ENCODE peak calls at places on chromosome 1, in five cellular contexts. N, X, U, M and D are unnamed samples. For H3K4me1, the result is how much of the 10 kb centered on the place peaks cover.

GRCh38 chr1:171741872-171742576 is at the start of gene VAMP4:
- DNase-seq in N (peak), X (peak), U (peak), M (peak), D (no peak)

GRCh38 chr1:229880271-229881170 is 186.5 kb upstream of the GALNT2 start:
- DNase-seq in N (no peak), X (no peak), U (no peak), M (no peak), D (peak)

GRCh38 chr1:94634977-94635416 is 93.4 kb upstream of the F3 start:
- DNase-seq in N (no peak), X (no peak), U (no peak), M (no peak), D (peak)

GRCh38 chr1:117534995-117535467 is 70.8 kb upstream of the TENT5C start:
- DNase-seq in N (peak), X (peak), U (peak), M (peak), D (no peak)

GRCh38 chr1:29379438-29380073 is 143.2 kb downstream of the PTPRU start:
- DNase-seq in N (peak), X (peak), U (no peak), M (no peak), D (peak)

GRCh38 chr1:25232866-25233784 is 823 bp upstream of the SYF2 start:
- DNase-seq in N (peak), X (peak), U (peak), M (peak), D (peak)

GRCh38 chr1:147389532-147390184 is 147.2 kb downstream of the CHD1L start:
- DNase-seq in N (peak), X (peak), U (no peak), M (no peak), D (no peak)

GRCh38 chr1:92749024-92749634 is 35.8 kb downstream of the EVI5 start:
- DNase-seq in N (peak), X (peak), U (no peak), M (peak), D (no peak)

GRCh38 chr1:119220980-119221379 is 80.5 kb upstream of the WARS2 start:
- DNase-seq in N (peak), X (no peak), U (no peak), M (no peak), D (no peak)

GRCh38 chr1:117967900-117968299 is 38.4 kb downstream of the WDR3 start:
- DNase-seq in N (peak), X (no peak), U (no peak), M (no peak), D (no peak)

GRCh38 chr1:89609781-89610456 is 23.0 kb upstream of the LRRC8C start:
- DNase-seq in N (no peak), X (peak), U (no peak), M (no peak), D (no peak)

GRCh38 chr1:39623053-39623452 is 16.4 kb downstream of the HEYL start:
- DNase-seq in N (no peak), X (no peak), U (no peak), M (no peak), D (no peak)

GRCh38 chr1:244545511-244545910 is 84.4 kb downstream of the CATSPERE start:
- DNase-seq in N (no peak), X (no peak), U (no peak), M (no peak), D (no peak)

GRCh38 chr1:229136817-229137216 is 134.1 kb upstream of the RAB4A start:
- DNase-seq in N (no peak), X (no peak), U (no peak), M (no peak), D (no peak)

GRCh38 chr1:226185153-226186036 is 1.1 kb downstream of the ACBD3 start:
- DNase-seq in N (peak), X (no peak), U (no peak), M (no peak), D (no peak)

GRCh38 chr1:42173961-42174715 is 9.6 kb upstream of the GUCA2A start:
- DNase-seq in N (peak), X (no peak), U (no peak), M (no peak), D (no peak)

GRCh38 chr1:206829875-206830274 is 35.5 kb upstream of the IL20 start:
- DNase-seq in N (no peak), X (no peak), U (no peak), M (no peak), D (no peak)

GRCh38 chr1:154434346-154435075 is 29.4 kb downstream of the IL6R start:
- DNase-seq in N (no peak), X (no peak), U (peak), M (peak), D (no peak)

GRCh38 chr1:193736507-193736906 is 550.1 kb upstream of the B3GALT2 start:
- DNase-seq in N (no peak), X (no peak), U (no peak), M (no peak), D (no peak)

GRCh38 chr1:237270338-237270737 is 228.4 kb downstream of the RYR2 start:
- DNase-seq in N (no peak), X (no peak), U (no peak), M (no peak), D (no peak)

GRCh38 chr1:198018529-198018928 is 101.4 kb downstream of the LHX9 start:
- DNase-seq in N (peak), X (no peak), U (no peak), M (no peak), D (no peak)

GRCh38 chr1:115320368-115320767 is 17.7 kb downstream of the NGF start:
- DNase-seq in N (no peak), X (no peak), U (no peak), M (no peak), D (no peak)

GRCh38 chr1:30412241-30413110 is 310.9 kb downstream of the MATN1 start:
- DNase-seq in N (no peak), X (no peak), U (no peak), M (peak), D (peak)

GRCh38 chr1:54499097-54500029 is 48.7 kb upstream of the ACOT11 start:
- DNase-seq in N (peak), X (no peak), U (peak), M (no peak), D (no peak)

GRCh38 chr1:2074944-2075740 is 24.9 kb downstream of the PRKCZ start:
- DNase-seq in N (peak), X (no peak), U (no peak), M (no peak), D (no peak)

GRCh38 chr1:10641976-10642375 is 154.5 kb downstream of the CASZ1 start:
- DNase-seq in N (no peak), X (no peak), U (no peak), M (no peak), D (no peak)

GRCh38 chr1:26432793-26433192 is 672 bp downstream of the DHDDS start:
- DNase-seq in N (no peak), X (no peak), U (no peak), M (no peak), D (no peak)

GRCh38 chr1:70142120-70142519 is 63.3 kb downstream of the LRRC40 start:
- DNase-seq in N (peak), X (no peak), U (no peak), M (no peak), D (no peak)

DNA sequence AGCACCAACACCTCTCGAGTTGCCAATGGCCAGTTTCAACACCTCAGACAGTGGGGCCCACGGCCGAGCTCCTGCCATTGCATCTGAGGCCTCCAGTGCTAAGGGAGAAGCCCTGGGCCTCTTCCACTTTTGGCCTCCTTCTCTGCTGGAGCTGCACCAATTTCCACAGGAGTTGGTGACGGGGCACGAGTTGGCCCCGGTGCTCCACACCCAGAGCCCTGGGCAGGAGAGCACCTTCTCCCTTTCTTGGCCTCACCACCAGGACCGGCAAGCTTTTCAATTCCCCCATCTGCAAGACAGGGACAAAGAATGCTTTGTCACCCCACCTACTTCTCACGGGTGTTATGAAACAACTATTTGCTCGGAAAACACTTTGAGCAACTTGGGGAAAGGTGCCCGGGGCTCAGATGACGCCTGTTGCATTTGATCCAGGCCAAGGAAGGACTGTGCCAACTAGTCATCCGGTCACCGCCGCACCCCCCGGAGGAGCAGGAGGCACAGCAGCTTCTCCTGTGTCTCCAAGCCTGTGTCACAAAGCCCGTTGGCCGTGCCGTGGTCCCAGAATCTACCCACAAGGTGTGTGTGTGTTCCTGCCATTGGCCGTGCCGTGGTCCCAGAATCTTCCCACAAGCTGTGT is 55.2 kb downstream of the TOMM20 start:
- DNase-seq in N (no peak), X (peak), U (no peak), M (peak), D (no peak)
- TF ChIP-seq POLR2A in N (no peak), X (peak), U (no peak), M (no peak), D (no peak)

GRCh38 chr1:18953656-18954259 is 2.7 kb downstream of the IFFO2 start:
- DNase-seq in N (no peak), X (no peak), U (no peak), M (no peak), D (no peak)
- H3K4me1 ChIP-seq in N (under half), X (half or more), U (under half), M (half or more), D (half or more)

DNA sequence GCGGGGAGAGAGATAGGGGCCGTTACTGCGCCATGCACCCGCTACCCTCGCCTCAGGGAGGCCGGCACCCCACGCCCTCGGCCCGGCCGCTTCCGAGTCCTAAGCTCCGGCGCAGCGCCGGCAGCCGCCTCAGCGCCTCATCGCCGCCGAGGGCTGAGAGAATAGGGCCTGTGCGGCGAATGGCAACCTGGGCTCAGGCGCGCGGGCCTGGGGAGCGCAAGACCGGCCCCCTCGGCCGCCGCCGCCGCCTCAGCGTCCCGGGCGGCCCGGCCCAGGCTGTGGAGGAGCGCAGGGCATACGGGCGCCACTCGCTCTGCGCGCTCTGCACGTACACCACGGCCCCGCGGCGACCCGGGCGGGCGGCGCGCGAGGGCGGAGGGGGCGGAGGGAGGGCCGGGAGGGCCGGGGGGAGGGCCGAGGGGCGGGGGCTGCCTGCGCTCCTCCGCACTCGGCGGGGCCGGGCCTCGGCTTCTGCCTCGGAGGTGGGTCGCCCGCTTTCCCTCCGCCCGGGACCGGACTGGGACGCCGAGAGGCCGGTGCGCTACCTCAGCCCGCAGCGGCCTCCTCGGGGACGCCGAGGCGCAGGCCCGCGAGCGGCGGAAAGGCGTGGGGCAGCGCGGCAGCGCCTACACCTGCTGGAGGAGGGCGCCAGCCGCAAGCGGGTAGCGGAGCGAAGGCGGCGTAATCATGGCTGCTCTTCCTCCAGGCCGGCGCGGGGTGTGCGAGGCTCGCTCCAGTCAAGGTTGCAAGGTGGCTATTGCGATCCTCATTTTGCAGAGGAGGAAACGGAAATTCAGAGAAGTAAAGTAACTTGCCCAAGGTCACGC is at the start of gene EGLN1:
- DNase-seq in N (peak), X (peak), U (peak), M (peak), D (peak)
- TF ChIP-seq POLR2A in N (peak), X (peak), U (peak), M (no peak), D (no peak)

DNA sequence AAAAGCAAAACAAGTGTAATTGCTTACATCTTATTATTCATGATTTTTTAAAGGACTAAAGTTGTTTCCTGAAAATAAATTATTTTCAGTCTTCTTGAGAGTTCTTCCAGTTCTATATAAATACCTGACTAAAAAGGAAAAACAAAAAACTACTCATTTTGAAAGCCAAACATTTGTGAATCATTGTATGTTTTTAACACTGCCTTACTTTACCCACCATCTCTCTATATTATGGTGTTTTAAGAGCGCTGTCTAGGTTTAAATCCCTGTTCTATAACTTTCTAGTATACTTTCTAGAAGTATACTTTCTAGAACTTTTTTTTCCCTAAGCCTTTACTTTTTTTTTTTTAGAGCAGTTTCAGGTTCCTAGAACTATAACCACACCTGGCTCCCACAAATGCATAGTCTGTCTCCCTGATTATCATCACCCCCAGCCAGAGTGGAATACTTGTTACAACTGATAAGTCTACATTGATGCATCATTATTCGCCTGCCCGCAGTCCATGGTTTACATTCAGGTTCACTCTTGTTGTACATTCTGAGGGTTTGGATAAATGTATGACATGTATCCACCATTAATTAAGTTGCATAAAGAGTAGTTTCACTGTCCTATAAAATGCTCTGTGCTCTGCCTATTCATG is 9.8 kb downstream of the RSBN1 start:
- DNase-seq in N (no peak), X (no peak), U (no peak), M (no peak), D (no peak)
- H3K4me1 ChIP-seq in N (under half), X (under half), U (under half), M (half or more), D (half or more)

DNA sequence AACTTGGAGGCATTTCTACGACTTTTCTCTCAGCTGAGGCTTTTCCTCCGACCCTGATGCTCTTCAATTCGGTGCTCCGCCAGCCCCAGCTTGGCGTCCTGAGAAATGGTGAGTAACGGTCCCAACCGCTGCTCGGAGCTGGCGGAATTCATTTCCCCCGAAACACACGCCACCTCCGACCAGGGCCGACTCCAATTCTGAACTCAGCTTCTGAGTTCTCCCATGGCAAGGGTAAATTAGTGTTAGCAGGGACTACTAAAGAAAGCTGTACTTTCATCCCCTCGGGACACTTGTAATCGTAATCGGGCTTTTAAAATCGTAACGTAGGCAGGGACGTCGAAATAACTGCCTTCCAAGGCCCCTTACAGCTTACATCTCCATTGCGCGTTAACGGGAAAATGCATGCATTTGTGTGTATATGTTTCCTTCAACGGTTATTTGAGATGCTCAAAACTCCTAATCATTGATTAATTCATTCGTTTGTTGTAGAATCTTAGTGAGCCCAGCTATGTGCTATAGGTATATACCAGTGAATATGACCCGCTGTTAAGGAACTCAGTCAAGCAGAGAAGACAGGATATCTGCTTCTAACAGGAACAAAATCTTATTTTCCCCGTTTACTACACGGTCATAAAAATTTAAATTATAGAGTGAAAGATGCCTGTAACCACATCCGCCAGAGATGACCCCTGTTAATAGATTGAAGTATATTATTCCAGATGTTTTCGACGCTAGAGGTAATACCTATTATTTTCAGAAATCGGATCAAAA is 472 bp downstream of the DTL start:
- DNase-seq in N (no peak), X (no peak), U (no peak), M (no peak), D (no peak)
- TF ChIP-seq POLR2A in N (no peak), X (no peak), U (no peak), M (no peak), D (no peak)

GRCh38 chr1:234611153-234611798 is 1.3 kb upstream of the IRF2BP2 start:
- DNase-seq in N (peak), X (peak), U (no peak), M (no peak), D (no peak)

GRCh38 chr1:234611799-234612351 is 1.9 kb upstream of the IRF2BP2 start:
- DNase-seq in N (no peak), X (peak), U (peak), M (peak), D (peak)

GRCh38 chr1:234613992-234614584 is 4.1 kb upstream of the IRF2BP2 start:
- DNase-seq in N (no peak), X (no peak), U (no peak), M (no peak), D (no peak)

GRCh38 chr1:234613128-234613875 is 3.3 kb upstream of the IRF2BP2 start:
- DNase-seq in N (peak), X (peak), U (no peak), M (no peak), D (no peak)

DNA sequence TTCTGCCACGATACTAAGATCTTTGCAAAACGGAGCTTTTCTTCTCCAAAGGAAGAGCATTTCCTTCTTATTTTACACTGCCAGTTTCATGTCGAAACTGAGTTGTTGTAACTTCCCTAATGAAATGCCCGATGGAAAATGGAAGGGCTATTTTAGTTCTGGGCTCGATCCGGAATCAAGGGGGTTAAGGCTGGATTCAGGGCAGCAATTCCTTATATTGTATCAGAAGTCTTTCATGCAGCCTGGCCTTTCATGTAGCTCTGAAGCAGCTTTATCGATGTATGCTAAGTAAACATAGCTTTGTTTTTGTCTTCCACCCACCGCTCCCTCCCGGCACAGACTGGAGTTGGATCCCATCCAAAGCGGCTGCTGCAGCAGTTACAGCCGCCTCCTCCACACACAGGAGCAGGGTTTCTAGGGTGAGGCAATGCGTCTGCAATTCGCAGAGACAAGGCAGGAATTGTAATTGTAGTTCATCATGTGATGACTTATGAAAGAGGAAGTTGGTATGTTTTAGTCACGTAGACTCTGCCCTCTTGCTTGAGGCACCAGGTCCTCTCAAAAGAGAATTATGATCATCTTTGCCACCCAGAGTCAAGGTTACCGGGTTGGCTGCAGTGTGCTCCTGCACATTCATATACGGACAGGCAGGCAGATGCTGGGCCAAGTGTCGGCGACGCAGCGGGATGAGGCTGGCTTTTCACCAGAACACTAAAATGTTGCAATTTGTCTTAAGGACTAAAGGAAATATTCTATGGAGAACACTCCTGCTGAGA is 2.6 kb upstream of the IRF2BP2 start:
- DNase-seq in N (peak), X (peak), U (peak), M (peak), D (peak)
- H3K4me1 ChIP-seq in N (under half), X (half or more), U (under half), M (half or more), D (half or more)

DNA sequence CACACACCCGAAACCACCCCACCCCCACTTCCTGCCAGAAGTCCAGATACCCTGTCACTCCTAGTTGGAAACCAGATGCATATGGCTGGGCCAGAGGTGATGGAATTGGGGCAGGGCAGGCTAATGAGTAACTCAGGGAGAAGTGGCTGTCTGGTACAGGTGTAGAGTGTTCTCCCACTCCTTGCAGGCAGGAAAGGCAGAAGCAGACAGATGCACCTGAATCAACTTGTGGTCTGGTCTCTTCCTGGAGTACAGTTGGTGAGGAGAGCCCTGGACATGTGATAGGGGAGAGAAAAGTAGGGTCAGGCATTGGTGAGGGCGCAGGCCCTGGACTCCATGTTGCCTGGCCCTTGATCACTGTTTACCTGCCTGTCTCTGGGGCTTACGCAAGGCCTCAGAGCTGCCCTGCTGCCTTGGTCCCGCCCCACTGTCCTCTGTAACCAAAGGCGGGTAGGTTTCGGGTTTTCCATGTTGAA is 2.5 kb downstream of the CGN start:
- DNase-seq in N (peak), X (peak), U (no peak), M (peak), D (no peak)
- TF ChIP-seq POLR2A in N (no peak), X (no peak), U (no peak), M (no peak), D (no peak)